ENCODE peak calls at places on chromosome 7, in seven cellular contexts. H is stimulated activated CD4-positive, alpha-beta T cell treated with anti-CD3 and anti-CD28 coated beads, Interleukin-4, amount 100 ng/mL, for 4 hours; G is aorta; E is T-cell; X is ureter; A is lung microvascular endothelial cell; B is COR-L47. S is an unnamed sample.

GRCh38 chr7:33186187-33186586 is 56.8 kb downstream of the BBS9 start:
- DNase-seq in G (no peak), A (no peak), E (no peak), H (no peak), X (no peak), B (no peak), S (no peak)

GRCh38 chr7:44045226-44046014 is 918 bp downstream of the DBNL start:
- DNase-seq in G (no peak), B (no peak), A (no peak), H (no peak), E (no peak), X (peak; percentile 35), S (no peak)

GRCh38 chr7:19663816-19664531 is 44.9 kb downstream of the POLR1F start:
- DNase-seq in G (no peak), A (no peak), X (no peak), E (no peak), B (peak; percentile 71), H (no peak), S (no peak)

GRCh38 chr7:26199301-26200112 is 1.0 kb downstream of the HNRNPA2B1 start:
- DNase-seq in B (peak; percentile 57), G (peak; percentile 83), H (peak; percentile 73), E (peak; percentile 63), X (peak; percentile 78), A (peak; percentile 74), S (peak; percentile 89)

GRCh38 chr7:21076054-21076453 is 289.4 kb upstream of the SP8 start:
- DNase-seq in X (no peak), H (no peak), A (no peak), B (peak; percentile 94), G (no peak), E (no peak), S (no peak)

GRCh38 chr7:75650671-75651070 is 88.1 kb downstream of the HIP1 start:
- DNase-seq in H (no peak), A (peak; percentile 93), X (no peak), B (peak; percentile 30), E (no peak), G (peak; percentile 92), S (peak; percentile 89)

GRCh38 chr7:139776486-139777303 is 1.1 kb downstream of the HIPK2 start:
- DNase-seq in G (no peak), A (peak; percentile 51), X (no peak), H (peak; percentile 17), B (no peak), E (no peak), S (no peak)

GRCh38 chr7:77205706-77206105 is 6.1 kb upstream of the FGL2 start:
- DNase-seq in A (no peak), E (no peak), X (no peak), H (no peak), B (no peak), G (no peak), S (no peak)

GRCh38 chr7:90720970-90721768 is 125.0 kb downstream of the CDK14 start:
- DNase-seq in G (no peak), X (no peak), H (no peak), A (peak; percentile 58), B (peak; percentile 46), E (no peak), S (no peak)

GRCh38 chr7:142915315-142915714 is 18.2 kb downstream of the TRPV5 start:
- DNase-seq in B (no peak), A (no peak), E (no peak), X (peak; percentile 22), G (no peak), H (no peak), S (no peak)

GRCh38 chr7:27094304-27095049 is 1.3 kb downstream of the HOXA1 start:
- DNase-seq in A (no peak), H (no peak), B (no peak), G (peak; percentile 50), X (no peak), E (no peak), S (no peak)

S was measured in kidney.